ENCODE peak calls at places on chromosomes 4 and X, in six cellular contexts. G is stimulated activated CD8-positive, alpha-beta memory T cell treated with anti-CD3 and anti-CD28 coated beads, Interleukin-7, amount 100 ng/mL, for 24 hours; E is mammary epithelial cell; W is activated naive CD8-positive, alpha-beta T cell treated with anti-CD3 and anti-CD28 coated beads for 36 hours; V is fibroblast of pulmonary artery; L is GM13977. A is an unnamed sample.
A peak's percentile ranks its signal among the peaks of the same experiment; 100 is the strongest.

GRCh38 chr4:13348216-13348615 is 135.9 kb downstream of the RAB28 start:
- DNase-seq in E (no peak), L (no peak), V (no peak), G (no peak), W (no peak), A (no peak)

GRCh38 chr4:37715889-37716402 is 29.8 kb upstream of the RELL1 start:
- DNase-seq in W (peak; percentile 6), V (peak; percentile 49), G (no peak), L (peak; percentile 45), E (peak; percentile 74), A (peak; percentile 5)

GRCh38 chr4:184392748-184393334 is 81.5 kb downstream of the IRF2 start:
- DNase-seq in G (no peak), V (no peak), L (no peak), W (no peak), E (no peak), A (no peak)

GRCh38 chr4:85028910-85029309 is 62.4 kb upstream of the WDFY3 start:
- DNase-seq in E (no peak), L (no peak), W (no peak), V (peak; percentile 70), G (no peak), A (no peak)

GRCh38 chr4:38566811-38567398 is 97.1 kb upstream of the KLF3 start:
- DNase-seq in G (no peak), V (no peak), E (no peak), L (no peak), W (no peak), A (no peak)

GRCh38 chr4:8679032-8679431 is 86.5 kb downstream of the CPZ start:
- DNase-seq in G (no peak), W (no peak), V (no peak), L (no peak), E (no peak), A (no peak)

GRCh38 chr4:73308286-73308685 is 49.7 kb upstream of the ANKRD17 start:
- DNase-seq in W (no peak), L (peak; percentile 23), V (peak; percentile 55), G (no peak), E (peak; percentile 15), A (no peak)

GRCh38 chr4:145879598-145879997 is 59.0 kb downstream of the ZNF827 start:
- DNase-seq in V (peak; percentile 35), G (no peak), E (no peak), L (no peak), W (no peak), A (no peak)

GRCh38 chr4:164212134-164212533 is 541.8 kb upstream of the SMIM31 start:
- DNase-seq in E (peak; percentile 69), G (no peak), L (no peak), V (peak; percentile 3), W (no peak), A (no peak)

GRCh38 chr4:166635367-166635766 is 598.9 kb downstream of the SPOCK3 start:
- DNase-seq in L (no peak), V (no peak), E (no peak), W (no peak), G (no peak), A (no peak)

GRCh38 chr4:38131371-38132139 is 171.4 kb downstream of the PTTG2 start:
- DNase-seq in V (peak; percentile 52), L (peak; percentile 37), G (peak; percentile 43), W (peak; percentile 79), E (peak; percentile 72), A (peak; percentile 63)

GRCh38 chrX:112738347-112739033 is 58.8 kb upstream of the LHFPL1 start:
- DNase-seq in G (no peak), W (peak; percentile 5), L (no peak), V (no peak), E (no peak), A (no peak)

GRCh38 chr4:75924309-75924708 is 16.5 kb downstream of the NAAA start:
- DNase-seq in L (no peak), E (no peak), V (no peak), G (no peak), W (no peak), A (no peak)

GRCh38 chrX:133933316-133933715 is 52.1 kb downstream of the GPC3 start:
- DNase-seq in L (no peak), V (no peak), E (no peak), W (no peak), G (no peak), A (no peak)

GRCh38 chr4:168877779-168878491 is 132.1 kb downstream of the CBR4 start:
- DNase-seq in E (peak; percentile 48), V (no peak), W (peak; percentile 53), L (peak; percentile 58), G (no peak), A (peak; percentile 61)

GRCh38 chrX:29044802-29045201 is 457.6 kb downstream of the IL1RAPL1 start:
- DNase-seq in L (no peak), G (no peak), W (no peak), V (peak; percentile 36), E (no peak), A (no peak)